ENCODE peak calls at places on chromosomes 1 and 21, in five cellular contexts. One of them, this sample, is unnamed.

GRCh38 chr1:85198864-85199263 is 2.0 kb downstream of the SYDE2 start:
- DNase-seq in cardiac fibroblast: no peak
- DNase-seq in epithelial cell of esophagus: peak
- DNase-seq in pancreas: no peak
- DNase-seq in endodermal cell: no peak
- DNase-seq in this sample: no peak

GRCh38 chr21:39911286-39911685 is 44.0 kb downstream of the PCP4 start:
- DNase-seq in epithelial cell of esophagus: no peak
- DNase-seq in cardiac fibroblast: no peak
- DNase-seq in pancreas: no peak
- DNase-seq in endodermal cell: peak
- DNase-seq in this sample: no peak

GRCh38 chr1:58870298-58870676 is 86.4 kb upstream of the JUN start:
- DNase-seq in epithelial cell of esophagus: no peak
- DNase-seq in pancreas: peak
- DNase-seq in endodermal cell: no peak
- DNase-seq in cardiac fibroblast: no peak
- DNase-seq in this sample: no peak

GRCh38 chr1:99648107-99648506 is 2.2 kb downstream of the PALMD start:
- DNase-seq in endodermal cell: peak
- DNase-seq in pancreas: peak
- DNase-seq in epithelial cell of esophagus: peak
- DNase-seq in cardiac fibroblast: peak
- DNase-seq in this sample: no peak

GRCh38 chr1:153231363-153231762 is 14.0 kb downstream of the PRR9 start:
- DNase-seq in cardiac fibroblast: no peak
- DNase-seq in epithelial cell of esophagus: no peak
- DNase-seq in pancreas: no peak
- DNase-seq in endodermal cell: no peak
- DNase-seq in this sample: no peak

GRCh38 chr1:27400963-27401341 is 8.5 kb downstream of the GPR3 start:
- DNase-seq in pancreas: no peak
- DNase-seq in epithelial cell of esophagus: no peak
- DNase-seq in cardiac fibroblast: no peak
- DNase-seq in endodermal cell: no peak
- DNase-seq in this sample: no peak

GRCh38 chr1:230278871-230279582 is 147.1 kb downstream of the PGBD5 start:
- DNase-seq in cardiac fibroblast: no peak
- DNase-seq in pancreas: no peak
- DNase-seq in endodermal cell: no peak
- DNase-seq in epithelial cell of esophagus: no peak
- DNase-seq in this sample: no peak

GRCh38 chr1:98903261-98903660 is 101.4 kb downstream of the PLPPR5 start:
- DNase-seq in epithelial cell of esophagus: peak
- DNase-seq in endodermal cell: no peak
- DNase-seq in pancreas: no peak
- DNase-seq in cardiac fibroblast: peak
- DNase-seq in this sample: peak

GRCh38 chr21:24217141-24217540 is 1390.1 kb downstream of the MRPL39 start:
- DNase-seq in endodermal cell: no peak
- DNase-seq in cardiac fibroblast: no peak
- DNase-seq in epithelial cell of esophagus: no peak
- DNase-seq in pancreas: no peak
- DNase-seq in this sample: no peak

GRCh38 chr1:229001467-229001866 is 266.2 kb downstream of the RHOU start:
- DNase-seq in epithelial cell of esophagus: no peak
- DNase-seq in pancreas: no peak
- DNase-seq in cardiac fibroblast: no peak
- DNase-seq in endodermal cell: no peak
- DNase-seq in this sample: no peak

GRCh38 chr1:215056584-215056983 is 26.0 kb upstream of the KCNK2 start:
- DNase-seq in epithelial cell of esophagus: peak
- DNase-seq in endodermal cell: no peak
- DNase-seq in pancreas: no peak
- DNase-seq in cardiac fibroblast: peak
- DNase-seq in this sample: peak

GRCh38 chr1:186202174-186202843 is 172.7 kb downstream of the TPR start:
- DNase-seq in endodermal cell: no peak
- DNase-seq in cardiac fibroblast: no peak
- DNase-seq in pancreas: peak
- DNase-seq in epithelial cell of esophagus: no peak
- DNase-seq in this sample: peak

GRCh38 chr21:38847556-38847955 is 41.8 kb downstream of the ETS2 start:
- DNase-seq in endodermal cell: no peak
- DNase-seq in pancreas: no peak
- DNase-seq in cardiac fibroblast: peak
- DNase-seq in epithelial cell of esophagus: peak
- DNase-seq in this sample: no peak

GRCh38 chr1:6603851-6604558 is 1.3 kb upstream of the KLHL21 start:
- DNase-seq in endodermal cell: peak
- DNase-seq in cardiac fibroblast: peak
- DNase-seq in pancreas: no peak
- DNase-seq in epithelial cell of esophagus: peak
- DNase-seq in this sample: peak

GRCh38 chr1:109775408-109775807 is 11.7 kb upstream of the EPS8L3 start:
- DNase-seq in pancreas: no peak
- DNase-seq in epithelial cell of esophagus: no peak
- DNase-seq in cardiac fibroblast: no peak
- DNase-seq in endodermal cell: no peak
- DNase-seq in this sample: no peak

GRCh38 chr1:234967121-234967520 is 161.5 kb downstream of the TOMM20 start:
- DNase-seq in pancreas: no peak
- DNase-seq in epithelial cell of esophagus: no peak
- DNase-seq in endodermal cell: no peak
- DNase-seq in cardiac fibroblast: no peak
- DNase-seq in this sample: no peak

GRCh38 chr1:218266356-218266755 is 18.7 kb upstream of the RRP15 start:
- DNase-seq in epithelial cell of esophagus: peak
- DNase-seq in endodermal cell: no peak
- DNase-seq in pancreas: no peak
- DNase-seq in cardiac fibroblast: peak
- DNase-seq in this sample: peak

GRCh38 chr1:53639251-53639721 is 99.7 kb downstream of the GLIS1 start:
- DNase-seq in epithelial cell of esophagus: peak
- DNase-seq in cardiac fibroblast: peak
- DNase-seq in endodermal cell: peak
- DNase-seq in pancreas: no peak
- DNase-seq in this sample: peak

GRCh38 chr1:103489881-103490280 is 35.6 kb upstream of the RNPC3 start:
- DNase-seq in pancreas: no peak
- DNase-seq in epithelial cell of esophagus: peak
- DNase-seq in cardiac fibroblast: peak
- DNase-seq in endodermal cell: no peak
- DNase-seq in this sample: peak

GRCh38 chr1:29267341-29268070 is 31.2 kb downstream of the PTPRU start:
- DNase-seq in epithelial cell of esophagus: no peak
- DNase-seq in pancreas: no peak
- DNase-seq in endodermal cell: no peak
- DNase-seq in cardiac fibroblast: no peak
- DNase-seq in this sample: no peak

GRCh38 chr1:243336163-243336562 is 80.3 kb downstream of the SDCCAG8 start:
- DNase-seq in pancreas: no peak
- DNase-seq in cardiac fibroblast: no peak
- DNase-seq in endodermal cell: no peak
- DNase-seq in epithelial cell of esophagus: no peak
- DNase-seq in this sample: no peak

GRCh38 chr1:62070384-62071011 is 124.2 kb upstream of the L1TD1 start:
- DNase-seq in endodermal cell: peak
- DNase-seq in epithelial cell of esophagus: no peak
- DNase-seq in pancreas: no peak
- DNase-seq in cardiac fibroblast: peak
- DNase-seq in this sample: peak

GRCh38 chr21:29654855-29655254 is 284.9 kb downstream of the GRIK1 start:
- DNase-seq in cardiac fibroblast: no peak
- DNase-seq in epithelial cell of esophagus: no peak
- DNase-seq in endodermal cell: no peak
- DNase-seq in pancreas: no peak
- DNase-seq in this sample: no peak

GRCh38 chr21:18549214-18549905 is 145.8 kb upstream of the TMPRSS15 start:
- DNase-seq in pancreas: no peak
- DNase-seq in endodermal cell: no peak
- DNase-seq in epithelial cell of esophagus: no peak
- DNase-seq in cardiac fibroblast: no peak
- DNase-seq in this sample: no peak

GRCh38 chr1:159023723-159024122 is 14.0 kb downstream of the IFI16 start:
- DNase-seq in cardiac fibroblast: no peak
- DNase-seq in pancreas: no peak
- DNase-seq in epithelial cell of esophagus: no peak
- DNase-seq in endodermal cell: peak
- DNase-seq in this sample: no peak

GRCh38 chr1:88867743-88868521 is 23.4 kb downstream of the GTF2B start:
- DNase-seq in epithelial cell of esophagus: no peak
- DNase-seq in cardiac fibroblast: peak
- DNase-seq in pancreas: no peak
- DNase-seq in endodermal cell: no peak
- DNase-seq in this sample: peak

GRCh38 chr1:243433737-243434370 is 178.0 kb downstream of the SDCCAG8 start:
- DNase-seq in endodermal cell: no peak
- DNase-seq in pancreas: no peak
- DNase-seq in epithelial cell of esophagus: no peak
- DNase-seq in cardiac fibroblast: peak
- DNase-seq in this sample: no peak

GRCh38 chr1:207520946-207521345 is 25.0 kb downstream of the CR1 start:
- DNase-seq in endodermal cell: no peak
- DNase-seq in pancreas: no peak
- DNase-seq in cardiac fibroblast: no peak
- DNase-seq in epithelial cell of esophagus: no peak
- DNase-seq in this sample: no peak

GRCh38 chr1:89259283-89259971 is 13.2 kb downstream of the GBP5 start:
- DNase-seq in pancreas: no peak
- DNase-seq in endodermal cell: no peak
- DNase-seq in cardiac fibroblast: no peak
- DNase-seq in epithelial cell of esophagus: no peak
- DNase-seq in this sample: no peak

GRCh38 chr1:170545476-170545875 is 13.5 kb downstream of the GORAB start:
- DNase-seq in endodermal cell: no peak
- DNase-seq in epithelial cell of esophagus: peak
- DNase-seq in cardiac fibroblast: peak
- DNase-seq in pancreas: no peak
- DNase-seq in this sample: peak

GRCh38 chr1:66546045-66546810 is 12.3 kb downstream of the SGIP1 start:
- DNase-seq in pancreas: no peak
- DNase-seq in endodermal cell: no peak
- DNase-seq in epithelial cell of esophagus: no peak
- DNase-seq in cardiac fibroblast: no peak
- DNase-seq in this sample: no peak

GRCh38 chr1:108041360-108042143 is 76.6 kb upstream of the VAV3 start:
- DNase-seq in cardiac fibroblast: no peak
- DNase-seq in epithelial cell of esophagus: no peak
- DNase-seq in endodermal cell: no peak
- DNase-seq in pancreas: no peak
- DNase-seq in this sample: no peak

GRCh38 chr1:165697491-165697880 is 876 bp downstream of the ALDH9A1 start:
- DNase-seq in endodermal cell: no peak
- DNase-seq in pancreas: no peak
- DNase-seq in cardiac fibroblast: peak
- DNase-seq in epithelial cell of esophagus: peak
- DNase-seq in this sample: peak

GRCh38 chr1:40411294-40411693 is 37.8 kb downstream of the SMAP2 start:
- DNase-seq in endodermal cell: no peak
- DNase-seq in cardiac fibroblast: no peak
- DNase-seq in pancreas: no peak
- DNase-seq in epithelial cell of esophagus: peak
- DNase-seq in this sample: no peak

GRCh38 chr1:18365099-18365705 is 115.5 kb upstream of the KLHDC7A start:
- DNase-seq in pancreas: no peak
- DNase-seq in epithelial cell of esophagus: no peak
- DNase-seq in endodermal cell: peak
- DNase-seq in cardiac fibroblast: no peak
- DNase-seq in this sample: no peak
- TF ChIP-seq CTCF in pancreas: no peak
- TF ChIP-seq CTCF in epithelial cell of esophagus: no peak
- TF ChIP-seq CTCF in endodermal cell: peak
- TF ChIP-seq CTCF in cardiac fibroblast: no peak
- TF ChIP-seq CTCF in this sample: no peak

DNA sequence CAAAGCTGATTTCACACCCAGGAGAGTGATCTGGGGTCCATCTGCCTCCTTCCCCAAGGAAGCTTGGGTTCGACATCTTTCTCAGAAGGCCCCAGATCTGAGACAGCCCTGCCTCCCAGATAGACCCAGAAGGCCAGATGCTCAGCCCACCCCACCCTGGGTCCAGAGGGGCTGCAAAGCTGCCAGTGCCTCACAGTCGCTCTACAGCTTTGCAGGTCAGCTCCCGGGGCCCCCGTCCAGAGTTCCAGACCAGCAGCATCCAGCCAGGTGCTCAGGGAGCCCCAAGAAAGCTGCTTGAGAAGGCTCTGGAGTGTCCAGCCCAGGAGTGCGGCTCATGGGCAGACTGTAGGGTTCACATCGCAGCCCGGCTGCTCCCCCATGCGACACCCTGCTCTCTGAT is 142.8 kb upstream of the ARHGEF16 start:
- DNase-seq in pancreas: no peak
- DNase-seq in endodermal cell: no peak
- DNase-seq in epithelial cell of esophagus: no peak
- DNase-seq in cardiac fibroblast: no peak
- DNase-seq in this sample: no peak
- H3K4me3 ChIP-seq in pancreas: no peak
- H3K4me3 ChIP-seq in endodermal cell: no peak
- H3K4me3 ChIP-seq in epithelial cell of esophagus: no peak
- H3K4me3 ChIP-seq in cardiac fibroblast: no peak
- H3K4me3 ChIP-seq in this sample: no peak

DNA sequence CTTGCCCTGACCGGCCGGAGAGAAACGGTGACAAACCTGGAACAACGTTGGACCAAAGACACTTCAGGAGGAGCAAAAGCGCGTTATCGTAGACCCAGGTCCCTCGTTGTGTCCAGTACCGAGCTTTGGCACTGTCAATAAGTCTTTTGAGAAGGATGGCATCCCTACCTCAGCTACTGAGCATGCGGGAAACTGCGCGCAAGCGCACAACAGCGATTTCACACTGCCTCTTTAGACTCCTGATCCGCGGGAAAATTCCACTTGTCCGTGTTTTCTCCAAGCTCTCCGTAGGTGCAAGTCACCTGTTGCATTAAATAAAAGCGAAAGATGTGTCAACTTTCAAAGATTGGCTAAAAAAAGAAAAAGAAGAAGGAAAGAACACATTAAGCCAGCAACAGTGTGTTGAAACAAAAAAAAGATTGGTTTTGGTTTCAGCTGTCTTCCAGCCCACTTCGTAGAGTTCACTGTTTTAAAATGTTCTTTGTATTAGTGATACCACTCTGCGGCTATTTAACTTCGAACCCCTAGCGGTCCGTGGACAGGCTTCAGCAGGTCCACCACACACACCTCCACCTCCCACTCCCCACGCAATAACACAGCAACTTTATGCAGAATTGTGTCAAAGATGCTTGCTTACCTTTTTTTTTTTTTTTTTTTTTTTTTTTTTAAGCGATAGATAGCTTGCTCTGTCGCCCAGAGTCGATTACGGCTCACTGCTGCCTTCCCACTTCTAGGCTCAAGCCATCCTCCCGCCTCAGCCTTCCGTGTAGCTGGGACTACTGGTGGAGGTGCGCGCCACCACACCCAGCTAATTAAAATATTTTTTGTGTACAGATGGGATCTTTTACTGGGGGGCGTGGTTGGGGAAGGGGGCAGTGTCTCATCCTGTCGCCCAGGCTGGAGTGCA is at the start of gene BPNT1:
- DNase-seq in endodermal cell: peak
- DNase-seq in pancreas: peak
- DNase-seq in cardiac fibroblast: peak
- DNase-seq in epithelial cell of esophagus: peak
- DNase-seq in this sample: peak
- TF ChIP-seq CTCF in endodermal cell: peak
- TF ChIP-seq CTCF in pancreas: no peak
- TF ChIP-seq CTCF in cardiac fibroblast: no peak
- TF ChIP-seq CTCF in epithelial cell of esophagus: no peak
- TF ChIP-seq CTCF in this sample: no peak

GRCh38 chr1:51548986-51549619 is 30.0 kb upstream of the EPS15 start:
- DNase-seq in cardiac fibroblast: no peak
- DNase-seq in epithelial cell of esophagus: no peak
- DNase-seq in endodermal cell: no peak
- DNase-seq in pancreas: no peak
- DNase-seq in this sample: peak
- H3K4me3 ChIP-seq in cardiac fibroblast: no peak
- H3K4me3 ChIP-seq in epithelial cell of esophagus: no peak
- H3K4me3 ChIP-seq in endodermal cell: no peak
- H3K4me3 ChIP-seq in pancreas: no peak
- H3K4me3 ChIP-seq in this sample: no peak

This sample was measured in AG10803.